ENCODE peak calls at places on chromosomes 11 and 22, in eight cellular contexts. One of them, this sample, is unnamed.

GRCh38 chr11:125464266-125464662 is 31.8 kb downstream of the FEZ1 start:
- DNase-seq in NCI-H345: no peak
- DNase-seq in activated CD4-positive, CD25-positive, alpha-beta regulatory T cell treated with anti-CD3 and anti-CD28 coated beads, Interleukin-2, amount 50 U/mL, for 16 hours: no peak
- DNase-seq in ELR: peak; percentile 32
- DNase-seq in adrenal gland: no peak
- DNase-seq in GM10248: no peak
- DNase-seq in Calu3: no peak
- DNase-seq in GM23338: no peak
- DNase-seq in this sample: no peak

GRCh38 chr11:91433284-91434010 is 791.2 kb upstream of the FAT3 start:
- DNase-seq in GM23338: no peak
- DNase-seq in activated CD4-positive, CD25-positive, alpha-beta regulatory T cell treated with anti-CD3 and anti-CD28 coated beads, Interleukin-2, amount 50 U/mL, for 16 hours: no peak
- DNase-seq in GM10248: no peak
- DNase-seq in NCI-H345: no peak
- DNase-seq in adrenal gland: no peak
- DNase-seq in Calu3: no peak
- DNase-seq in ELR: no peak
- DNase-seq in this sample: no peak

GRCh38 chr11:92711913-92712312 is 257.5 kb upstream of the MTNR1B start:
- DNase-seq in ELR: no peak
- DNase-seq in activated CD4-positive, CD25-positive, alpha-beta regulatory T cell treated with anti-CD3 and anti-CD28 coated beads, Interleukin-2, amount 50 U/mL, for 16 hours: no peak
- DNase-seq in Calu3: no peak
- DNase-seq in NCI-H345: no peak
- DNase-seq in GM23338: no peak
- DNase-seq in adrenal gland: no peak
- DNase-seq in GM10248: no peak
- DNase-seq in this sample: no peak

GRCh38 chr22:45125198-45125597 is 38.5 kb upstream of the NUP50 start:
- DNase-seq in NCI-H345: no peak
- DNase-seq in GM23338: no peak
- DNase-seq in GM10248: no peak
- DNase-seq in ELR: peak; percentile 8
- DNase-seq in adrenal gland: no peak
- DNase-seq in activated CD4-positive, CD25-positive, alpha-beta regulatory T cell treated with anti-CD3 and anti-CD28 coated beads, Interleukin-2, amount 50 U/mL, for 16 hours: no peak
- DNase-seq in Calu3: no peak
- DNase-seq in this sample: no peak

GRCh38 chr11:116162541-116163230 is 610.1 kb downstream of the BUD13 start:
- DNase-seq in adrenal gland: no peak
- DNase-seq in ELR: no peak
- DNase-seq in NCI-H345: peak; percentile 54
- DNase-seq in Calu3: no peak
- DNase-seq in activated CD4-positive, CD25-positive, alpha-beta regulatory T cell treated with anti-CD3 and anti-CD28 coated beads, Interleukin-2, amount 50 U/mL, for 16 hours: no peak
- DNase-seq in GM10248: no peak
- DNase-seq in GM23338: peak; percentile 92
- DNase-seq in this sample: no peak

GRCh38 chr11:119727523-119728081 is 1.4 kb downstream of the NECTIN1 start:
- DNase-seq in GM23338: peak; percentile 68
- DNase-seq in activated CD4-positive, CD25-positive, alpha-beta regulatory T cell treated with anti-CD3 and anti-CD28 coated beads, Interleukin-2, amount 50 U/mL, for 16 hours: no peak
- DNase-seq in Calu3: peak; percentile 55
- DNase-seq in GM10248: peak; percentile 64
- DNase-seq in adrenal gland: no peak
- DNase-seq in ELR: peak; percentile 33
- DNase-seq in NCI-H345: peak; percentile 28
- DNase-seq in this sample: no peak

GRCh38 chr11:69133251-69133650 is 22.5 kb upstream of the SMIM38 start:
- DNase-seq in Calu3: no peak
- DNase-seq in activated CD4-positive, CD25-positive, alpha-beta regulatory T cell treated with anti-CD3 and anti-CD28 coated beads, Interleukin-2, amount 50 U/mL, for 16 hours: no peak
- DNase-seq in GM10248: no peak
- DNase-seq in GM23338: no peak
- DNase-seq in NCI-H345: no peak
- DNase-seq in adrenal gland: no peak
- DNase-seq in ELR: no peak
- DNase-seq in this sample: no peak

GRCh38 chr11:65574963-65575567 is 788 bp upstream of the EHBP1L1 start:
- DNase-seq in activated CD4-positive, CD25-positive, alpha-beta regulatory T cell treated with anti-CD3 and anti-CD28 coated beads, Interleukin-2, amount 50 U/mL, for 16 hours: no peak
- DNase-seq in GM10248: no peak
- DNase-seq in GM23338: peak; percentile 43
- DNase-seq in NCI-H345: peak; percentile 19
- DNase-seq in ELR: peak; percentile 39
- DNase-seq in Calu3: no peak
- DNase-seq in adrenal gland: peak; percentile 53
- DNase-seq in this sample: no peak

GRCh38 chr11:86931059-86931964 is 23.9 kb downstream of the FZD4 start:
- DNase-seq in adrenal gland: no peak
- DNase-seq in GM10248: no peak
- DNase-seq in activated CD4-positive, CD25-positive, alpha-beta regulatory T cell treated with anti-CD3 and anti-CD28 coated beads, Interleukin-2, amount 50 U/mL, for 16 hours: no peak
- DNase-seq in NCI-H345: no peak
- DNase-seq in GM23338: no peak
- DNase-seq in Calu3: no peak
- DNase-seq in ELR: peak; percentile 8
- DNase-seq in this sample: no peak

GRCh38 chr11:75986966-75987365 is 172.0 kb downstream of the UVRAG start:
- DNase-seq in Calu3: no peak
- DNase-seq in activated CD4-positive, CD25-positive, alpha-beta regulatory T cell treated with anti-CD3 and anti-CD28 coated beads, Interleukin-2, amount 50 U/mL, for 16 hours: no peak
- DNase-seq in NCI-H345: no peak
- DNase-seq in GM10248: no peak
- DNase-seq in adrenal gland: no peak
- DNase-seq in ELR: no peak
- DNase-seq in GM23338: no peak
- DNase-seq in this sample: no peak

GRCh38 chr11:99893803-99894202 is 793.3 kb upstream of the ARHGAP42 start:
- DNase-seq in Calu3: no peak
- DNase-seq in GM10248: no peak
- DNase-seq in adrenal gland: no peak
- DNase-seq in ELR: no peak
- DNase-seq in NCI-H345: peak; percentile 34
- DNase-seq in activated CD4-positive, CD25-positive, alpha-beta regulatory T cell treated with anti-CD3 and anti-CD28 coated beads, Interleukin-2, amount 50 U/mL, for 16 hours: no peak
- DNase-seq in GM23338: no peak
- DNase-seq in this sample: no peak

GRCh38 chr11:104531075-104531474 is 367.1 kb upstream of the PDGFD start:
- DNase-seq in GM10248: peak; percentile 3
- DNase-seq in GM23338: peak; percentile 68
- DNase-seq in ELR: no peak
- DNase-seq in NCI-H345: no peak
- DNase-seq in Calu3: peak; percentile 12
- DNase-seq in activated CD4-positive, CD25-positive, alpha-beta regulatory T cell treated with anti-CD3 and anti-CD28 coated beads, Interleukin-2, amount 50 U/mL, for 16 hours: no peak
- DNase-seq in adrenal gland: no peak
- DNase-seq in this sample: no peak

GRCh38 chr22:40065981-40066380 is 71.2 kb downstream of the FAM83F start:
- DNase-seq in GM23338: no peak
- DNase-seq in activated CD4-positive, CD25-positive, alpha-beta regulatory T cell treated with anti-CD3 and anti-CD28 coated beads, Interleukin-2, amount 50 U/mL, for 16 hours: no peak
- DNase-seq in adrenal gland: no peak
- DNase-seq in Calu3: no peak
- DNase-seq in GM10248: no peak
- DNase-seq in NCI-H345: no peak
- DNase-seq in ELR: no peak
- DNase-seq in this sample: no peak

GRCh38 chr22:20089226-20089976 is 9.4 kb downstream of the DGCR8 start:
- DNase-seq in ELR: no peak
- DNase-seq in GM23338: no peak
- DNase-seq in Calu3: no peak
- DNase-seq in GM10248: no peak
- DNase-seq in NCI-H345: no peak
- DNase-seq in adrenal gland: no peak
- DNase-seq in activated CD4-positive, CD25-positive, alpha-beta regulatory T cell treated with anti-CD3 and anti-CD28 coated beads, Interleukin-2, amount 50 U/mL, for 16 hours: no peak
- DNase-seq in this sample: no peak

GRCh38 chr11:7219457-7219856 is 32.2 kb upstream of the SYT9 start:
- DNase-seq in ELR: no peak
- DNase-seq in adrenal gland: no peak
- DNase-seq in activated CD4-positive, CD25-positive, alpha-beta regulatory T cell treated with anti-CD3 and anti-CD28 coated beads, Interleukin-2, amount 50 U/mL, for 16 hours: no peak
- DNase-seq in GM23338: no peak
- DNase-seq in NCI-H345: no peak
- DNase-seq in Calu3: no peak
- DNase-seq in GM10248: no peak
- DNase-seq in this sample: no peak

GRCh38 chr11:100619484-100619883 is 67.6 kb upstream of the ARHGAP42 start:
- DNase-seq in GM10248: no peak
- DNase-seq in ELR: peak; percentile 68
- DNase-seq in NCI-H345: no peak
- DNase-seq in GM23338: peak; percentile 23
- DNase-seq in activated CD4-positive, CD25-positive, alpha-beta regulatory T cell treated with anti-CD3 and anti-CD28 coated beads, Interleukin-2, amount 50 U/mL, for 16 hours: no peak
- DNase-seq in Calu3: no peak
- DNase-seq in adrenal gland: no peak
- DNase-seq in this sample: no peak

GRCh38 chr22:32469799-32470212 is 4.8 kb upstream of the FBXO7 start:
- DNase-seq in Calu3: no peak
- DNase-seq in adrenal gland: peak; percentile 85
- DNase-seq in GM10248: no peak
- DNase-seq in GM23338: no peak
- DNase-seq in NCI-H345: no peak
- DNase-seq in activated CD4-positive, CD25-positive, alpha-beta regulatory T cell treated with anti-CD3 and anti-CD28 coated beads, Interleukin-2, amount 50 U/mL, for 16 hours: no peak
- DNase-seq in ELR: peak; percentile 75
- DNase-seq in this sample: no peak

GRCh38 chr22:49301398-49302149 is 526.1 kb downstream of the BRD1 start:
- DNase-seq in GM10248: no peak
- DNase-seq in Calu3: no peak
- DNase-seq in GM23338: no peak
- DNase-seq in adrenal gland: no peak
- DNase-seq in NCI-H345: no peak
- DNase-seq in activated CD4-positive, CD25-positive, alpha-beta regulatory T cell treated with anti-CD3 and anti-CD28 coated beads, Interleukin-2, amount 50 U/mL, for 16 hours: no peak
- DNase-seq in ELR: no peak
- DNase-seq in this sample: no peak

GRCh38 chr22:45576730-45577464 is 74.2 kb downstream of the FBLN1 start:
- DNase-seq in ELR: no peak
- DNase-seq in adrenal gland: no peak
- DNase-seq in Calu3: no peak
- DNase-seq in NCI-H345: no peak
- DNase-seq in GM23338: no peak
- DNase-seq in activated CD4-positive, CD25-positive, alpha-beta regulatory T cell treated with anti-CD3 and anti-CD28 coated beads, Interleukin-2, amount 50 U/mL, for 16 hours: no peak
- DNase-seq in GM10248: no peak
- DNase-seq in this sample: no peak

GRCh38 chr11:78943841-78944240 is 369.2 kb upstream of the NARS2 start:
- DNase-seq in adrenal gland: no peak
- DNase-seq in ELR: no peak
- DNase-seq in activated CD4-positive, CD25-positive, alpha-beta regulatory T cell treated with anti-CD3 and anti-CD28 coated beads, Interleukin-2, amount 50 U/mL, for 16 hours: no peak
- DNase-seq in GM23338: no peak
- DNase-seq in Calu3: no peak
- DNase-seq in NCI-H345: no peak
- DNase-seq in GM10248: no peak
- DNase-seq in this sample: no peak

GRCh38 chr11:79953629-79954028 is 512.8 kb upstream of the TENM4 start:
- DNase-seq in GM23338: no peak
- DNase-seq in Calu3: no peak
- DNase-seq in adrenal gland: no peak
- DNase-seq in ELR: peak; percentile 3
- DNase-seq in NCI-H345: no peak
- DNase-seq in activated CD4-positive, CD25-positive, alpha-beta regulatory T cell treated with anti-CD3 and anti-CD28 coated beads, Interleukin-2, amount 50 U/mL, for 16 hours: no peak
- DNase-seq in GM10248: no peak
- DNase-seq in this sample: no peak

GRCh38 chr11:59283825-59284772 is 71.4 kb upstream of the MPEG1 start:
- DNase-seq in GM10248: no peak
- DNase-seq in activated CD4-positive, CD25-positive, alpha-beta regulatory T cell treated with anti-CD3 and anti-CD28 coated beads, Interleukin-2, amount 50 U/mL, for 16 hours: peak; percentile 18
- DNase-seq in adrenal gland: peak; percentile 35
- DNase-seq in GM23338: peak; percentile 75
- DNase-seq in Calu3: peak; percentile 50
- DNase-seq in ELR: peak; percentile 63
- DNase-seq in NCI-H345: peak; percentile 34
- DNase-seq in this sample: peak; percentile 71